ENCODE peak calls at places on chromosomes 5 and 9, in seven cellular contexts. K is BJ, A is dorsolateral prefrontal cortex, W is keratinocyte, X is lung, M is sigmoid colon, U is ovary. Z is an unnamed sample.

GRCh38 chr9:79292731-79293280 is 279.0 kb upstream of the TLE4 start:
- DNase-seq in K (no peak), A (no peak), W (no peak), X (no peak), M (no peak), U (no peak), Z (no peak)

GRCh38 chr9:120901704-120902103 is 24.7 kb upstream of the PHF19 start:
- DNase-seq in K (no peak), A (no peak), W (no peak), X (no peak), M (no peak), U (no peak), Z (no peak)

GRCh38 chr9:30796806-30797205 is 1587.6 kb upstream of the ACO1 start:
- DNase-seq in K (no peak), A (no peak), W (no peak), X (no peak), M (no peak), U (no peak), Z (no peak)

GRCh38 chr9:77997611-77998349 is 33.8 kb downstream of the GNAQ start:
- DNase-seq in K (no peak), A (no peak), W (no peak), X (no peak), M (peak), U (no peak), Z (no peak)

GRCh38 chr9:134666208-134666607 is 24.6 kb downstream of the COL5A1 start:
- DNase-seq in K (no peak), A (no peak), W (no peak), X (no peak), M (no peak), U (no peak), Z (no peak)

GRCh38 chr5:92633821-92634220 is 947.2 kb downstream of the NR2F1-AS1 start:
- DNase-seq in K (no peak), A (no peak), W (no peak), X (no peak), M (no peak), U (no peak), Z (no peak)

GRCh38 chr5:10431408-10431807 is 10.3 kb upstream of the ROPN1L start:
- DNase-seq in K (no peak), A (no peak), W (no peak), X (no peak), M (no peak), U (no peak), Z (no peak)

GRCh38 chr9:38066167-38066906 is 2.7 kb downstream of the SHB start:
- DNase-seq in K (no peak), A (no peak), W (no peak), X (no peak), M (peak), U (no peak), Z (peak)

GRCh38 chr5:120083851-120084615 is 380.1 kb upstream of the PRR16 start:
- DNase-seq in K (no peak), A (no peak), W (no peak), X (no peak), M (no peak), U (no peak), Z (no peak)

GRCh38 chr9:129750010-129750409 is 2.8 kb downstream of the PTGES start:
- DNase-seq in K (peak), A (no peak), W (peak), X (no peak), M (no peak), U (no peak), Z (no peak)

DNA sequence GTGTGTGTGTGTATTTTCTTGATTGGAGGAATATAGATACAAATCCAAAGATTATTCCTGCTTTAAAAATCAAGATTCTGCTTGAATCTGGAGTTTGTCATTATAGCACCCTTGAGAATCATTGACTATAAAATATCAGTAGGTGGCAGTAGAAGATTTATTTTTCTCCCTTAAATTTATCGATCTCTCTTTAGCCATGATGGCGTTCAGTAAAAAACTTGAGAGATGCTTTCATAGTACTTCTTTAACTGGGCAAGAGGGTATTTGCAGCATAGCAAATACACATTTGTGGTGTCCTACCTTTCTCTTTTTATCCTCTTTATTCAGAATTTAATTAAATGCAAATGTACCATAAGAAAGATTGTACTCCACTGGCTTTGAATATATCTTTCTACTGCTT is 307.7 kb downstream of the ADGRV1 start:
- DNase-seq in K (no peak), A (no peak), W (no peak), X (no peak), M (no peak), U (no peak), Z (no peak)
- TF ChIP-seq CTCF in K (peak), A (peak), W (peak), X (peak), M (peak), U (peak), Z (peak)

DNA sequence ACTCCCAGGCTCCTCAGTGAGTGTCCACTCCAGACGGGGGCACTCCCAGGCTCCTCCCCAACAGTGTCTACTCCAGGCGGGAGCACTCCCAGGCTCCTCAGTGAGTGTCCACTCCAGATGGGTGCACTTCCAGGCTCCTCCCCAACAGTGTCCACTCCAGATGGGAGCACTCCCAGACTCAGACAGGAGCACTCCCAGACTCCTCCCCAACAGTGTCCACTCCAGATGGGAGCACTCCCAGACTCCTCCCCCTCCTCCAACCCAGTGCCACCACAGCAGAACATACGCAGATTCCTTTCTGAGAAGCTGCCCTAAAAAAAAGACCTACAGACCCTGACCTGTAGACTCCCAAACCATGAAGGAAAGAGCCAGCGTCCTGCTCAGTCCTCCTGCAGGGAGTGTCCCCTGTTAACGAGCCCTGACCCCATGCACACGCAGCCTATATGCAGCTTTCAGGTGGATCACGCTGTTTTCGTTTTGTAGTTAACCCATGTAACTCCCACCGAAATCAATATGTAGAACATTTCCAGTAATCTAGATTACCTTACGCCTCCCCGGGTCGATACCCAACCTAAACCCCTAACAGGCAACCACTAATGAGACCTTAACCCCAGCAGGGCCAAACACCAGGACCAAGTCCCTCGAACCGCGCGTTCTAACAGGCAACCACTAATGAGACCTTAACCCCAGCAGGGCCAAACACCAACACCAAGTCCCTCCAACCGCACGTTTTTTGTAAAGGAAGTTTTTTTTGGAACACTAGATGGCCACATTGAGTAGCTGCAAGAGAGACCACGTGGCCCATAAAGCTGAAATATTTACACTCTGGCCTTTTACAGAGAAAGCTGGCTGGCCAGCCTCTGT is 15.7 kb downstream of the PNPLA7 start:
- DNase-seq in K (no peak), A (no peak), W (no peak), X (peak), M (no peak), U (peak), Z (peak)
- TF ChIP-seq CTCF in K (peak), A (peak), W (peak), X (peak), M (peak), U (peak), Z (peak)

GRCh38 chr5:31478901-31479300 is 53.0 kb downstream of the DROSHA start:
- DNase-seq in K (no peak), A (no peak), W (no peak), X (no peak), M (no peak), U (no peak), Z (no peak)

GRCh38 chr5:31477971-31478370 is 53.9 kb downstream of the DROSHA start:
- DNase-seq in K (no peak), A (no peak), W (no peak), X (no peak), M (no peak), U (no peak), Z (no peak)

GRCh38 chr5:31477516-31477915 is 54.4 kb downstream of the DROSHA start:
- DNase-seq in K (no peak), A (no peak), W (no peak), X (no peak), M (no peak), U (no peak), Z (no peak)

GRCh38 chr5:31481531-31481930 is 50.4 kb downstream of the DROSHA start:
- DNase-seq in K (no peak), A (no peak), W (no peak), X (no peak), M (no peak), U (no peak), Z (no peak)

DNA sequence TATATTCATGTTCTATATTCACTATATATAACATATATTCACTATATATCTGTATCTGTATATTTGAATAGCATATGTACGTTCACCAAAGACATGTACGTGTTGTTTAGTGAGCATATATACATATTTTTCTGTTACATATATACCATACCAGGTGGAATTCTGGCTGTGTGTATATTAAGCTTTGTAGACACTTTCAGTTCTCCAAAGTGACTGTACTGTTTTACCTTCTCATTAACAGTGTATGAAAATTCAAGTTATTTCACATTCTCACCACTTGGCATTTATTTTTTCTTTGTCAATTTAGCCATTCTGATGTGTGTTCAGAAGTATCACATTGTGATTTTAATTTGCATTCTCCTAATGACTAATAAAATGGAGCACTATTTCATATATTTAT is 52.2 kb downstream of the DROSHA start:
- DNase-seq in K (no peak), A (no peak), W (no peak), X (no peak), M (no peak), U (no peak), Z (no peak)
- TF ChIP-seq CTCF in K (no peak), A (no peak), W (no peak), X (no peak), M (no peak), U (no peak), Z (no peak)

DNA sequence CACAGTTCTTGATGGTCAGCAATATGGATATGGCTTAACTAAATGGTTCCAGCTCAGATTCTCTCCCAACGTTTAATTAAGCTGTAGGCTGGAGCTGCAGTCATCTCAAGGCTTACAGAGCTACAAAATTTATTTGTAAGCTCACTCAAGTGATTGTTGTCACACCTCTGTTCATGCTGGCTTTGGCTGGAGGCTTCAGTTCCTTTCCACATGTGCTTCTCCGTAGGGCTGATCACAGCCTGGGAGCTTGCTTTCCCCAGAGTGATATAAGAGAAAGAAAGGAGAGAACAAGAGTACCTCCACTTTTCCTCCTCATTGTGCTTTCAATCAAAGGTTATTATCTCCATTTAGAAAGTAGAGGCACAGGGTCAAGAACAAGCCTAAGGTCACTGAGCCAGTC is 182.7 kb upstream of the KCNN2 start:
- DNase-seq in K (no peak), A (no peak), W (no peak), X (no peak), M (no peak), U (no peak), Z (no peak)
- TF ChIP-seq CTCF in K (no peak), A (no peak), W (no peak), X (no peak), M (no peak), U (no peak), Z (no peak)

DNA sequence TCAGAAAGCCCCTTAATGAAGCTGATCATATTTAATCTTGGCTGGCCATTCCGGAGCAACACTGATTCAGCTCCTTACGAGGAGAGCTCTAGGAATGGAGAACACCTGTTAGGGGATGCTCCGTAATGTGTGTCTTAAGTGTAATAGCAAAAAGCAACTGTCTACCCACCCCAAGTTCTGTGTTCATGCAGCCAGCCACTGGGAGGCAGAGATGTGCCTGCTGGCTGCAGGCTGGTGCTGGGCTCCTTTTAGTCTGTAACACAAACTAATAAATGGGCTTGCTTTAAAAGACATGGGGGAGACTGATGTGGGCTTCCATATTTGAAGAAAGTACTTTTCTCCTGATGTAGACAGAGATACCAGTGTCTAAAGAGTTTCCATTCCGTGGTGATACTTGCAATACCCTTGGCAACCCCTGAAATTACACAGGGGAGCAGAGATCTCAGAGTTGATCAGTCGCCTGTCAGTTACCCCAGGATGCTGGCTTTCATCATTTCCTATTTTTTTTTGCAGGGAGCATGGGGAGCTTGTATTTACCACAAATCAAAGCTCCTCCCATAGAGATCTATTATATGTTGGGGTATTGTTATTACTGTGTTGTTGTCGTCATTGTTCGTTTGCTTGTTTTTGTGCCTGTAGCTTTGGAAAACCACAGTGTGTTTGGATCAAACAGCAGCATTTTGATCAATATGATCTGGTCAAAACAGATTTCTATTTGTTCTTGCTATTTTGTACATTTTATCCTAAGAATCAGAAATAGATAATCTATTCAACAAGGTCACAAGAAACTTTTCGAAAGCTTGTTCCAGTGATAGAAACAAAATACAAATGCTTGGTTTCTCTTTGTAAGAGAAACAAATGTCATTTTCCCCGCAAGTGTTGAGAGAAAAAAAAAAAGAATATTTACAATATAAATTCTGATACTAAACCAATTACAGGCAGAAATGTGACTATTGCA is 65.8 kb downstream of the MTX3 start:
- DNase-seq in K (no peak), A (no peak), W (no peak), X (no peak), M (no peak), U (no peak), Z (no peak)
- TF ChIP-seq CTCF in K (no peak), A (no peak), W (peak), X (no peak), M (no peak), U (no peak), Z (no peak)

GRCh38 chr5:40680741-40681350 is 1.1 kb downstream of the PTGER4 start:
- DNase-seq in K (no peak), A (no peak), W (no peak), X (peak), M (peak), U (no peak), Z (peak)
- TF ChIP-seq CTCF in K (peak), A (no peak), W (peak), X (no peak), M (no peak), U (no peak), Z (no peak)

Z was measured in thyroid gland.